ENCODE peak calls at places on chromosomes 13 and 19, in six cellular contexts. One of them, this sample, is unnamed.

GRCh38 chr13:97122381-97122996 is 99.6 kb upstream of the MBNL2 start:
- DNase-seq in left lung: no peak
- DNase-seq in AG04450: no peak
- DNase-seq in endodermal cell: no peak
- DNase-seq in AG10803: peak
- DNase-seq in MM.1S: no peak
- DNase-seq in this sample: no peak

GRCh38 chr13:94950303-94950702 is 238.0 kb upstream of the SOX21 start:
- DNase-seq in left lung: no peak
- DNase-seq in AG04450: no peak
- DNase-seq in endodermal cell: peak
- DNase-seq in AG10803: peak
- DNase-seq in MM.1S: no peak
- DNase-seq in this sample: peak

GRCh38 chr13:26679411-26679810 is 81.2 kb downstream of the GPR12 start:
- DNase-seq in left lung: no peak
- DNase-seq in AG04450: peak
- DNase-seq in endodermal cell: no peak
- DNase-seq in AG10803: peak
- DNase-seq in MM.1S: no peak
- DNase-seq in this sample: no peak

GRCh38 chr19:2685204-2685704 is 17.2 kb downstream of the GNG7 start:
- DNase-seq in left lung: no peak
- DNase-seq in AG04450: no peak
- DNase-seq in endodermal cell: no peak
- DNase-seq in AG10803: no peak
- DNase-seq in MM.1S: no peak
- DNase-seq in this sample: no peak

GRCh38 chr13:67377919-67378318 is 147.8 kb upstream of the PCDH9 start:
- DNase-seq in left lung: no peak
- DNase-seq in AG04450: no peak
- DNase-seq in endodermal cell: no peak
- DNase-seq in AG10803: no peak
- DNase-seq in MM.1S: no peak
- DNase-seq in this sample: no peak

GRCh38 chr13:83618966-83619365 is 263.3 kb downstream of the SLITRK1 start:
- DNase-seq in left lung: no peak
- DNase-seq in AG04450: no peak
- DNase-seq in endodermal cell: no peak
- DNase-seq in AG10803: no peak
- DNase-seq in MM.1S: no peak
- DNase-seq in this sample: no peak

GRCh38 chr13:76976488-76976887 is 15.4 kb upstream of the CLN5 start:
- DNase-seq in left lung: no peak
- DNase-seq in AG04450: no peak
- DNase-seq in endodermal cell: no peak
- DNase-seq in AG10803: no peak
- DNase-seq in MM.1S: no peak
- DNase-seq in this sample: no peak

GRCh38 chr19:14160017-14160703 is 23.8 kb upstream of the ASF1B start:
- DNase-seq in left lung: peak
- DNase-seq in AG04450: no peak
- DNase-seq in endodermal cell: no peak
- DNase-seq in AG10803: no peak
- DNase-seq in MM.1S: no peak
- DNase-seq in this sample: peak

GRCh38 chr13:49443327-49443688 is 556 bp downstream of the CAB39L start:
- DNase-seq in left lung: no peak
- DNase-seq in AG04450: no peak
- DNase-seq in endodermal cell: no peak
- DNase-seq in AG10803: peak
- DNase-seq in MM.1S: peak
- DNase-seq in this sample: peak

GRCh38 chr13:30022256-30022655 is 171.8 kb upstream of the UBL3 start:
- DNase-seq in left lung: no peak
- DNase-seq in AG04450: no peak
- DNase-seq in endodermal cell: no peak
- DNase-seq in AG10803: no peak
- DNase-seq in MM.1S: no peak
- DNase-seq in this sample: no peak

GRCh38 chr13:33842207-33842606 is 24.3 kb downstream of the RFC3 start:
- DNase-seq in left lung: no peak
- DNase-seq in AG04450: no peak
- DNase-seq in endodermal cell: no peak
- DNase-seq in AG10803: no peak
- DNase-seq in MM.1S: no peak
- DNase-seq in this sample: no peak

GRCh38 chr13:75145926-75146325 is 336.0 kb downstream of the TBC1D4 start:
- DNase-seq in left lung: no peak
- DNase-seq in AG04450: no peak
- DNase-seq in endodermal cell: no peak
- DNase-seq in AG10803: peak
- DNase-seq in MM.1S: no peak
- DNase-seq in this sample: no peak

GRCh38 chr13:98476538-98476966 is 100.4 kb downstream of the STK24 start:
- DNase-seq in left lung: peak
- DNase-seq in AG04450: no peak
- DNase-seq in endodermal cell: peak
- DNase-seq in AG10803: peak
- DNase-seq in MM.1S: peak
- DNase-seq in this sample: no peak

GRCh38 chr13:90974249-90974954 is 373.1 kb upstream of the MIR17HG start:
- DNase-seq in left lung: no peak
- DNase-seq in AG04450: no peak
- DNase-seq in endodermal cell: no peak
- DNase-seq in AG10803: no peak
- DNase-seq in MM.1S: no peak
- DNase-seq in this sample: no peak

GRCh38 chr19:4062576-4063368 is 3.9 kb downstream of the ZBTB7A start:
- DNase-seq in left lung: peak
- DNase-seq in AG04450: no peak
- DNase-seq in endodermal cell: no peak
- DNase-seq in AG10803: no peak
- DNase-seq in MM.1S: no peak
- DNase-seq in this sample: peak

GRCh38 chr13:104571161-104571889 is 1505.1 kb upstream of the SLC10A2 start:
- DNase-seq in left lung: no peak
- DNase-seq in AG04450: peak
- DNase-seq in endodermal cell: peak
- DNase-seq in AG10803: peak
- DNase-seq in MM.1S: peak
- DNase-seq in this sample: peak

GRCh38 chr13:113746671-113747070 is 12.4 kb upstream of the TMEM255B start:
- DNase-seq in left lung: peak
- DNase-seq in AG04450: no peak
- DNase-seq in endodermal cell: no peak
- DNase-seq in AG10803: no peak
- DNase-seq in MM.1S: no peak
- DNase-seq in this sample: peak

GRCh38 chr19:12364391-12365093 is 941 bp downstream of the ZNF442 start:
- DNase-seq in left lung: no peak
- DNase-seq in AG04450: no peak
- DNase-seq in endodermal cell: no peak
- DNase-seq in AG10803: peak
- DNase-seq in MM.1S: no peak
- DNase-seq in this sample: peak

GRCh38 chr19:48819366-48819816 is 8.6 kb upstream of the BCAT2 start:
- DNase-seq in left lung: no peak
- DNase-seq in AG04450: peak
- DNase-seq in endodermal cell: no peak
- DNase-seq in AG10803: peak
- DNase-seq in MM.1S: no peak
- DNase-seq in this sample: no peak

GRCh38 chr19:29564574-29565005 is 38.8 kb downstream of the VSTM2B start:
- DNase-seq in left lung: no peak
- DNase-seq in AG04450: no peak
- DNase-seq in endodermal cell: peak
- DNase-seq in AG10803: no peak
- DNase-seq in MM.1S: no peak
- DNase-seq in this sample: peak

GRCh38 chr13:51006067-51006800 is 96.6 kb downstream of the RNASEH2B start:
- DNase-seq in left lung: no peak
- DNase-seq in AG04450: no peak
- DNase-seq in endodermal cell: no peak
- DNase-seq in AG10803: peak
- DNase-seq in MM.1S: no peak
- DNase-seq in this sample: no peak

GRCh38 chr13:99590519-99591011 is 89.3 kb downstream of the TM9SF2 start:
- DNase-seq in left lung: no peak
- DNase-seq in AG04450: peak
- DNase-seq in endodermal cell: no peak
- DNase-seq in AG10803: peak
- DNase-seq in MM.1S: no peak
- DNase-seq in this sample: no peak

GRCh38 chr13:76316998-76317527 is 569.1 kb downstream of the KCTD12 start:
- DNase-seq in left lung: no peak
- DNase-seq in AG04450: no peak
- DNase-seq in endodermal cell: no peak
- DNase-seq in AG10803: no peak
- DNase-seq in MM.1S: no peak
- DNase-seq in this sample: no peak

GRCh38 chr19:11736696-11737095 is 2.0 kb downstream of the ZNF823 start:
- DNase-seq in left lung: no peak
- DNase-seq in AG04450: no peak
- DNase-seq in endodermal cell: no peak
- DNase-seq in AG10803: peak
- DNase-seq in MM.1S: no peak
- DNase-seq in this sample: no peak

DNA sequence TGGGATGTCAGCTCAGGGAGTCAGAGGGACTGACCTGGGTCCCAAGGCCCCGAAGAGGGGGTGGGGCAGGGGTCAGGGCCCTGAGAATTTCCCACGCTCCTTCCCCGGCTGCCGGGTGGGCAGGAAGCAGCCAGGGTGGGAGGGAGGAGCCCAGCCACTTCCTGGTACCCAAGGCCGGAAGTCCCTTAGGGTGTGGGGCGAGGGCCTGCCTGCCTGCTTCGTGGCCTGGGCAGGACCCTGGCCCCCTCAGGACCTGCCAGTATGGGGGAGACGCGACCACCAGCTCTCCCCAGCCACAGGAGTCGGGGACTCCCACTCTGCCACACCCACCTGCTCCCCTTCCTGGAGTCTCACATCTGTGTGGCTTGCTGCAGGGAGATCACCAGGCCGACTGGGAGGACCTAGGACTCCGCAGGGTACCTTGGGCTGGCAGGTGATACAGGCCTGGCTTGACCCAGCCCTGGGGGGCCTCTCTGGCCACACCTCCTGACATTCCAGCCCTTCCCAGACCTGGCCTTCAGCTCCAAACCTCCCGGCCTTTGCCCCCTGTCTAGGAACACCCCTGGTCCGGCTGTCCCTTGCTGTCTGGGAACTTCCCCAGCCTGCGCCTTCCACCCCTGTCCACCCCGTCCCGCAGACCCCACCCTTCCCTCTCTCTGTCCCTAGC is 9.8 kb upstream of the CIRBP start:
- DNase-seq in left lung: peak
- DNase-seq in AG04450: no peak
- DNase-seq in endodermal cell: peak
- DNase-seq in AG10803: peak
- DNase-seq in MM.1S: peak
- DNase-seq in this sample: peak
- H3K4me3 ChIP-seq in left lung: no peak
- H3K4me3 ChIP-seq in AG04450: no peak
- H3K4me3 ChIP-seq in endodermal cell: no peak
- H3K4me3 ChIP-seq in AG10803: no peak
- H3K4me3 ChIP-seq in MM.1S: peak
- H3K4me3 ChIP-seq in this sample: peak

GRCh38 chr19:18477042-18477760 is 39.3 kb upstream of the ISYNA1 start:
- DNase-seq in left lung: no peak
- DNase-seq in AG04450: no peak
- DNase-seq in endodermal cell: no peak
- DNase-seq in AG10803: no peak
- DNase-seq in MM.1S: no peak
- DNase-seq in this sample: no peak

GRCh38 chr19:18478545-18479311 is 40.8 kb upstream of the ISYNA1 start:
- DNase-seq in left lung: peak
- DNase-seq in AG04450: peak
- DNase-seq in endodermal cell: no peak
- DNase-seq in AG10803: peak
- DNase-seq in MM.1S: no peak
- DNase-seq in this sample: no peak

GRCh38 chr19:18475762-18476331 is 37.9 kb upstream of the ISYNA1 start:
- DNase-seq in left lung: no peak
- DNase-seq in AG04450: no peak
- DNase-seq in endodermal cell: no peak
- DNase-seq in AG10803: no peak
- DNase-seq in MM.1S: no peak
- DNase-seq in this sample: peak

GRCh38 chr19:18476507-18477041 is 38.6 kb upstream of the ISYNA1 start:
- DNase-seq in left lung: no peak
- DNase-seq in AG04450: no peak
- DNase-seq in endodermal cell: no peak
- DNase-seq in AG10803: no peak
- DNase-seq in MM.1S: no peak
- DNase-seq in this sample: no peak

GRCh38 chr19:18477974-18478373 is 40.0 kb upstream of the ISYNA1 start:
- DNase-seq in left lung: no peak
- DNase-seq in AG04450: no peak
- DNase-seq in endodermal cell: no peak
- DNase-seq in AG10803: no peak
- DNase-seq in MM.1S: no peak
- DNase-seq in this sample: no peak
- H3K4me3 ChIP-seq in left lung: no peak
- H3K4me3 ChIP-seq in AG04450: no peak
- H3K4me3 ChIP-seq in endodermal cell: no peak
- H3K4me3 ChIP-seq in AG10803: no peak
- H3K4me3 ChIP-seq in MM.1S: no peak
- H3K4me3 ChIP-seq in this sample: no peak

GRCh38 chr19:45771331-45771933 is 2.4 kb upstream of the SIX5 start:
- DNase-seq in left lung: peak
- DNase-seq in AG04450: no peak
- DNase-seq in endodermal cell: peak
- DNase-seq in AG10803: no peak
- DNase-seq in MM.1S: no peak
- DNase-seq in this sample: peak
- H3K4me3 ChIP-seq in left lung: no peak
- H3K4me3 ChIP-seq in AG04450: peak
- H3K4me3 ChIP-seq in endodermal cell: peak
- H3K4me3 ChIP-seq in AG10803: no peak
- H3K4me3 ChIP-seq in MM.1S: peak
- H3K4me3 ChIP-seq in this sample: peak

GRCh38 chr19:10107254-10107653 is 1.1 kb downstream of the PPAN start:
- DNase-seq in left lung: no peak
- DNase-seq in AG04450: no peak
- DNase-seq in endodermal cell: no peak
- DNase-seq in AG10803: no peak
- DNase-seq in MM.1S: no peak
- DNase-seq in this sample: no peak

GRCh38 chr19:10104665-10105221 is 1.4 kb upstream of the PPAN start:
- DNase-seq in left lung: peak
- DNase-seq in AG04450: no peak
- DNase-seq in endodermal cell: no peak
- DNase-seq in AG10803: no peak
- DNase-seq in MM.1S: no peak
- DNase-seq in this sample: peak

GRCh38 chr19:10106100-10106936 is at the start of gene PPAN:
- DNase-seq in left lung: peak
- DNase-seq in AG04450: peak
- DNase-seq in endodermal cell: peak
- DNase-seq in AG10803: peak
- DNase-seq in MM.1S: peak
- DNase-seq in this sample: peak

GRCh38 chr19:10104130-10104513 is 1.6 kb upstream of the ANGPTL6 start:
- DNase-seq in left lung: no peak
- DNase-seq in AG04450: no peak
- DNase-seq in endodermal cell: no peak
- DNase-seq in AG10803: no peak
- DNase-seq in MM.1S: no peak
- DNase-seq in this sample: no peak

GRCh38 chr19:10105241-10106099 is 692 bp upstream of the PPAN start:
- DNase-seq in left lung: no peak
- DNase-seq in AG04450: no peak
- DNase-seq in endodermal cell: no peak
- DNase-seq in AG10803: no peak
- DNase-seq in MM.1S: no peak
- DNase-seq in this sample: peak
- H3K4me3 ChIP-seq in left lung: no peak
- H3K4me3 ChIP-seq in AG04450: peak
- H3K4me3 ChIP-seq in endodermal cell: peak
- H3K4me3 ChIP-seq in AG10803: peak
- H3K4me3 ChIP-seq in MM.1S: peak
- H3K4me3 ChIP-seq in this sample: peak

This sample was measured in H7.